ENCODE peak calls at places on chromosome 15, in six cellular contexts. V, A, D, C, Y and S are unnamed samples.
A peak's percentile ranks its signal among the peaks of the same experiment; 100 is the strongest.

GRCh38 chr15:62449638-62450037 is 284.6 kb upstream of the C2CD4B start:
- DNase-seq in C (no peak), V (no peak), Y (no peak), A (no peak), D (no peak), S (no peak)

GRCh38 chr15:56052389-56053045 is 59.1 kb upstream of the NEDD4 start:
- DNase-seq in V (no peak), Y (peak; percentile 56), C (no peak), A (peak; percentile 65), D (no peak), S (peak; percentile 77)

GRCh38 chr15:70902105-70902504 is 9.5 kb downstream of the LRRC49 start:
- DNase-seq in C (no peak), Y (peak; percentile 68), A (peak; percentile 63), D (no peak), V (no peak), S (peak; percentile 93)

GRCh38 chr15:45451265-45451664 is 71.3 kb downstream of the SLC30A4 start:
- DNase-seq in V (no peak), A (no peak), D (no peak), Y (no peak), C (no peak), S (no peak)

GRCh38 chr15:88032787-88033186 is 223.8 kb downstream of the NTRK3 start:
- DNase-seq in V (no peak), D (no peak), Y (no peak), A (no peak), C (no peak), S (peak; percentile 39)

GRCh38 chr15:100310511-100310910 is 31.3 kb downstream of the ADAMTS17 start:
- DNase-seq in V (no peak), Y (no peak), D (no peak), A (no peak), C (no peak), S (no peak)

GRCh38 chr15:96264351-96264798 is 66.1 kb upstream of the NR2F2 start:
- DNase-seq in A (no peak), C (no peak), D (no peak), V (no peak), Y (no peak), S (no peak)

GRCh38 chr15:92886815-92887214 is 13.3 kb upstream of the CHD2 start:
- DNase-seq in Y (no peak), C (no peak), V (no peak), A (no peak), D (no peak), S (no peak)

GRCh38 chr15:25695875-25696760 is 167.0 kb downstream of the ATP10A start:
- DNase-seq in D (no peak), V (peak; percentile 23), A (no peak), Y (no peak), C (no peak), S (no peak)

GRCh38 chr15:82298520-82298919 is 35.9 kb downstream of the SAXO2 start:
- DNase-seq in Y (no peak), A (no peak), V (no peak), C (peak; percentile 74), D (no peak), S (peak; percentile 15)

GRCh38 chr15:47442366-47442765 is 274.9 kb upstream of the SEMA6D start:
- DNase-seq in V (no peak), D (no peak), C (no peak), Y (no peak), A (no peak), S (no peak)

GRCh38 chr15:80844011-80844732 is 65.0 kb downstream of the CEMIP start:
- DNase-seq in V (no peak), Y (no peak), C (no peak), A (no peak), D (no peak), S (peak; percentile 76)

GRCh38 chr15:89743594-89743993 is 7.5 kb downstream of the MESP1 start:
- DNase-seq in V (no peak), A (no peak), Y (no peak), C (no peak), D (no peak), S (no peak)

GRCh38 chr15:96276438-96277210 is 53.9 kb upstream of the NR2F2 start:
- DNase-seq in V (no peak), C (no peak), D (no peak), A (no peak), Y (peak; percentile 40), S (peak; percentile 79)

DNA sequence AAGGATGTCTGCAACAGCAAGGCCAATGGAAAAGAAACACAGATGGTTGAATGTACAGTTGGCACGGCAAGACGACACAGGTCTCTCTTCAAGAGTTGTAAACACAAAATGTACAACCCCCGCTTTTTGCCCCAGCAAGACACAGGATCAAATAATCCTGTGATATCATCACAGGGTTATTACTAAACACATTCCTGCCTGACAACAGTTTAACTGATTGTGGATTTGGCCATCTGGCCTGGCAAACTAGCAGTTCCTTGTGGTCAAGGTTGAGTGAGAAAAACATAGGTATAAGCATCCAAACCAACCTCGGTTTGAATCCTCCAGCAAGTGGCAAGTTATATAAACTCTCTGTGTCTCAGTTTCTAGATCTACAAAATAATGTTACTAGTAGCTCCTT is 23.4 kb downstream of the PARP16 start:
- DNase-seq in C (no peak), A (no peak), D (no peak), Y (no peak), V (no peak), S (peak; percentile 52)
- H3K36me3 ChIP-seq in C (peaks cover 34% of the 10 kb centered on the region), A (no peaks in the 10 kb centered on the region), D (peaks cover 56% of the 10 kb centered on the region), Y (peaks cover 12% of the 10 kb centered on the region), V (peaks cover 83% of the 10 kb centered on the region), S (no peaks in the 10 kb centered on the region)

GRCh38 chr15:34581043-34581365 is 2.4 kb downstream of the GOLGA8B start:
- DNase-seq in D (no peak), A (no peak), Y (no peak), C (no peak), V (no peak), S (no peak)

GRCh38 chr15:34583399-34584320 is at the start of gene GOLGA8B:
- DNase-seq in V (no peak), D (peak; percentile 59), C (peak; percentile 87), A (peak; percentile 68), Y (peak; percentile 54), S (peak; percentile 59)

GRCh38 chr15:34584996-34585395 is 1.5 kb upstream of the GOLGA8B start:
- DNase-seq in C (no peak), V (no peak), D (no peak), A (no peak), Y (no peak), S (no peak)

GRCh38 chr15:34584321-34584668 is 844 bp upstream of the GOLGA8B start:
- DNase-seq in D (no peak), V (no peak), A (no peak), C (no peak), Y (no peak), S (no peak)

DNA sequence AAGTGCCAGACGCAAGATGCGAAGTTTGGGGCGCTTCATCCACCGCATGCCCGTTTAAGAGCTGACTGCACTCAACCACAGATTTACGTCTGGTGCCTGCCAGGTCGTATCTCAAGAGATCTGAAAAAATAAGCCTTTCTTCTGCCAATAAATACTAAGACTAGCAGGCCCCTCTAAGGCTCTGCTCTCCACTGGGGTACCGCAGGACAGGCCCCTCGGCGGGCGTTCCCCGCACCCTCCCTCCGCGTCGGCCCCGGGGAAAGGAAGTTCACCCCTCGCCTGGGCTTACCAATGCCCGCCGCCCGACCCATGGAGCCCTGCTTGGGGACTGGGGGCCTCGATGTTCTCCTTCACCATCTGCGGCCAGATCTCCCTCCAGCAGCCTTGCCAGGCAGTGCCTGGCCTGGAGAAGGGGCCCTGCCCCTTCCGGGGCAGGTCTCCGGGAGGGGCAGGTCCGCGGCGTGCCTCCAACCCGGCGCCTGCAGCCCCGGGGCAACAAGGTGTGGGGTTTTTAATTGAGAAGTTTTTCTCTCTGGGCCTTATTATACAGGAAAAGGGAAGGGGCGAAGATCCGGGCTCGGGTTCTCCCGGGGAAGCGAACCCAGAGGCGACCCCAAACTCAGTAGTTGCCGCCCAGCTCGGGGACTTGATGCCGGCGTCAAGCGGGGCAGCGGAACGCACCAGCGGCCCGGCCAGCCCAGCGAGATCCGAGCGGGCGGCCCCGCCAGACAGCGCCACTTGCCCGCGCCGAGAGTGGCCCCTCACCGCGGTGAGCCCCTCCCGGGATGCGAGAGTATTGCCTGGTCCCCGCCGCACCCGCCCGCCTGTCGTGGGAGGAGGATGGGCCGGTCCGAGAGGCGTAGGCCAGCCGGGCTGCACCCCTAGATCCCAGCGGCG is 742 bp downstream of the GOLGA8B start:
- DNase-seq in A (no peak), C (peak; percentile 55), V (no peak), Y (peak; percentile 42), D (no peak), S (peak; percentile 17)
- H3K4me3 ChIP-seq in A (peak overlapping the region; percentile 92), C (peak overlapping the region; percentile 74), V (peak overlapping the region; percentile 83), Y (peak overlapping the region; percentile 81), D (peak overlapping the region; percentile 80), S (peak overlapping the region; percentile 81)

GRCh38 chr15:98951004-98951403 is 56.6 kb downstream of the PGPEP1L start:
- DNase-seq in Y (no peak), C (no peak), V (no peak), A (no peak), D (no peak), S (no peak)
- H3K36me3 ChIP-seq in Y (peaks cover 39% of the 10 kb centered on the region), C (no peaks in the 10 kb centered on the region), V (peaks cover 50% of the 10 kb centered on the region), A (peaks cover 11% of the 10 kb centered on the region), D (peaks cover 51% of the 10 kb centered on the region), S (peaks cover 14% of the 10 kb centered on the region)

DNA sequence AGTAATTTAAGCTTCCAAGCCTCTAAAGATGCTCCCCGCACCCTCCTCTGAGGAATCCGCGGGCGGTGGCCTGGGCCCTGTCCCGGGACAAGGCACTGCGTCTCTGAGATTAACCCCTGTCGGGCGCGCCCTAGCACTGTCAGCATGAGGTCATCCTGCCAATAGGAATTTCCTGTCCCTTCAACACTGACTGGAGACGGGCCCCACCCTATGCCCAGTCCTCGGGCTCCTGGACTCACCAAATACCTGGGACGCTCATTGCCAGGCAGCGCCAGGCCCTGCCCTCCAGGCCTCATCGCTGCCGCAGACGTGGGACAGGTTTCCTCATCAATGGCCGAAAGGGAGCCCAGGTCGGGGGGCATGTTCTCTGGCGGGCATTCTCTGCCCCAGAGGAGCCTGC is 67.6 kb upstream of the SH3GL3 start:
- DNase-seq in D (no peak), A (no peak), Y (no peak), V (no peak), C (no peak), S (peak; percentile 18)
- H3K4me3 ChIP-seq in D (peak overlapping the region; percentile 29), A (no peak overlapping the region), Y (no peak overlapping the region), V (no peak overlapping the region), C (no peak overlapping the region), S (no peak overlapping the region)

GRCh38 chr15:60871731-60872130 is 357.4 kb downstream of the RORA start:
- DNase-seq in D (no peak), A (no peak), C (no peak), V (no peak), Y (no peak), S (peak; percentile 49)
- H3K36me3 ChIP-seq in D (no peaks in the 10 kb centered on the region), A (no peaks in the 10 kb centered on the region), C (no peaks in the 10 kb centered on the region), V (no peaks in the 10 kb centered on the region), Y (no peaks in the 10 kb centered on the region), S (no peaks in the 10 kb centered on the region)

GRCh38 chr15:63604281-63604680 is 7.1 kb downstream of the FBXL22 start:
- DNase-seq in A (no peak), D (no peak), C (no peak), Y (no peak), V (no peak), S (no peak)
- H3K4me3 ChIP-seq in A (no peak overlapping the region), D (no peak overlapping the region), C (no peak overlapping the region), Y (no peak overlapping the region), V (no peak overlapping the region), S (no peak overlapping the region)

GRCh38 chr15:51044037-51044712 is 50.5 kb downstream of the TNFAIP8L3 start:
- DNase-seq in C (no peak), V (no peak), D (no peak), Y (no peak), A (no peak), S (no peak)
- H3K36me3 ChIP-seq in C (no peaks in the 10 kb centered on the region), V (no peaks in the 10 kb centered on the region), D (no peaks in the 10 kb centered on the region), Y (no peaks in the 10 kb centered on the region), A (no peaks in the 10 kb centered on the region), S (no peaks in the 10 kb centered on the region)